ENCODE peak calls at places on chromosomes 2 and 18, in ten cellular contexts. S, Q, O, C, H, N, Z, D, R and U are unnamed samples.

GRCh38 chr2:40448476-40449079 is 3.3 kb downstream of the SLC8A1 start:
- DNase-seq in S (peak), Q (no peak), O (no peak), C (no peak), H (no peak), N (no peak), Z (peak), D (no peak), R (peak), U (no peak)

GRCh38 chr2:110116033-110116710 is 550 bp upstream of the MALL start:
- DNase-seq in S (no peak), Q (no peak), O (no peak), C (no peak), H (no peak), N (no peak), Z (peak), D (no peak), R (no peak), U (no peak)

GRCh38 chr2:61357681-61358080 is 113.2 kb downstream of the USP34 start:
- DNase-seq in S (no peak), Q (no peak), O (no peak), C (no peak), H (no peak), N (no peak), Z (no peak), D (no peak), R (peak), U (no peak)

GRCh38 chr2:121171625-121172119 is 113.3 kb downstream of the TFCP2L1 start:
- DNase-seq in S (no peak), Q (no peak), O (no peak), C (no peak), H (no peak), N (no peak), Z (no peak), D (no peak), R (no peak), U (no peak)

GRCh38 chr2:126809357-126809756 is 89.3 kb upstream of the TEX51 start:
- DNase-seq in S (no peak), Q (no peak), O (no peak), C (no peak), H (no peak), N (no peak), Z (no peak), D (no peak), R (no peak), U (no peak)

GRCh38 chr18:68843467-68844089 is 45.7 kb downstream of the CCDC102B start:
- DNase-seq in S (no peak), Q (no peak), O (no peak), C (no peak), H (no peak), N (no peak), Z (no peak), D (no peak), R (no peak), U (no peak)

GRCh38 chr2:27929916-27930486 is 39.5 kb downstream of the BABAM2 start:
- DNase-seq in S (no peak), Q (no peak), O (no peak), C (no peak), H (no peak), N (no peak), Z (no peak), D (no peak), R (no peak), U (no peak)

GRCh38 chr2:170742896-170743529 is 27.2 kb upstream of the ERICH2 start:
- DNase-seq in S (no peak), Q (no peak), O (no peak), C (no peak), H (no peak), N (no peak), Z (no peak), D (no peak), R (no peak), U (no peak)

GRCh38 chr2:60899230-60899891 is 18.0 kb downstream of the REL start:
- DNase-seq in S (no peak), Q (no peak), O (peak), C (no peak), H (peak), N (no peak), Z (no peak), D (no peak), R (no peak), U (peak)

GRCh38 chr18:61589053-61589723 is 256.0 kb downstream of the CDH20 start:
- DNase-seq in S (no peak), Q (no peak), O (no peak), C (no peak), H (no peak), N (no peak), Z (no peak), D (no peak), R (peak), U (no peak)

GRCh38 chr2:151043484-151043883 is 218.2 kb downstream of the RBM43 start:
- DNase-seq in S (no peak), Q (no peak), O (no peak), C (no peak), H (no peak), N (no peak), Z (peak), D (no peak), R (no peak), U (no peak)

GRCh38 chr2:239444626-239445625 is 44.1 kb upstream of the HDAC4 start:
- DNase-seq in S (peak), Q (no peak), O (no peak), C (peak), H (no peak), N (no peak), Z (no peak), D (peak), R (peak), U (no peak)

GRCh38 chr2:148726228-148726627 is 81.7 kb downstream of the EPC2 start:
- DNase-seq in S (no peak), Q (no peak), O (no peak), C (no peak), H (no peak), N (no peak), Z (no peak), D (no peak), R (no peak), U (no peak)

GRCh38 chr2:50769416-50769815 is 262.5 kb downstream of the NRXN1 start:
- DNase-seq in S (peak), Q (no peak), O (no peak), C (no peak), H (no peak), N (no peak), Z (no peak), D (peak), R (no peak), U (no peak)

GRCh38 chr2:235463893-235464292 is 29.9 kb upstream of the AGAP1 start:
- DNase-seq in S (peak), Q (no peak), O (no peak), C (no peak), H (no peak), N (no peak), Z (no peak), D (peak), R (no peak), U (no peak)